ENCODE peak calls at places on chromosomes 16 and 17, in nine cellular contexts. O is AG09309; V is left ventricle myocardium inferior; A is fibroblast of mammary gland; I is AG04450; M is CD8-positive, alpha-beta T cell; N is BE2C; W is thoracic aorta; F is heart right ventricle. T is an unnamed sample.

GRCh38 chr16:2804728-2805127 is 6.5 kb downstream of the PRSS41 start:
- DNase-seq in F (no peak), O (no peak), N (no peak), W (no peak), I (no peak), A (no peak), V (no peak), M (no peak), T (no peak)

GRCh38 chr16:56667581-56668571 is at the start of gene MT1G:
- DNase-seq in W (no peak), F (peak), M (no peak), V (peak), O (no peak), N (peak), A (no peak), I (no peak), T (peak)

GRCh38 chr16:14486520-14487303 is 143.3 kb downstream of the PARN start:
- DNase-seq in V (peak), A (peak), N (peak), O (peak), M (no peak), W (peak), I (peak), F (peak), T (peak)

GRCh38 chr17:4583796-4584124 is 569 bp upstream of the SMTNL2 start:
- DNase-seq in M (no peak), V (no peak), O (no peak), W (no peak), I (no peak), A (no peak), F (peak), N (no peak), T (no peak)

GRCh38 chr16:46573008-46573833 is 48.0 kb downstream of the SHCBP1 start:
- DNase-seq in V (no peak), I (no peak), W (no peak), A (peak), F (no peak), M (no peak), O (no peak), N (no peak), T (peak)

GRCh38 chr17:34071891-34072420 is 183.1 kb upstream of the CCL2 start:
- DNase-seq in I (no peak), N (no peak), M (no peak), V (no peak), O (no peak), F (no peak), A (no peak), W (no peak), T (no peak)

GRCh38 chr16:67150833-67151396 is at the start of gene B3GNT9:
- DNase-seq in V (peak), N (peak), I (peak), M (no peak), O (no peak), W (no peak), F (peak), A (peak), T (peak)

GRCh38 chr16:66405057-66405783 is 21.9 kb upstream of the BEAN1 start:
- DNase-seq in W (no peak), V (no peak), I (no peak), A (no peak), O (no peak), N (no peak), M (no peak), F (no peak), T (no peak)

GRCh38 chr17:12107905-12108304 is 87.2 kb downstream of the MAP2K4 start:
- DNase-seq in O (no peak), I (no peak), A (peak), W (no peak), F (no peak), N (no peak), V (no peak), M (no peak), T (peak)

GRCh38 chr16:30649725-30650368 is 913 bp upstream of the PRR14 start:
- DNase-seq in A (no peak), V (no peak), I (no peak), M (no peak), W (no peak), O (no peak), F (no peak), N (no peak), T (peak)

GRCh38 chr16:56999409-57000270 is 10.3 kb downstream of the NLRC5 start:
- DNase-seq in A (no peak), V (no peak), O (no peak), I (no peak), F (no peak), W (no peak), N (no peak), M (no peak), T (no peak)

GRCh38 chr17:50396261-50397110 is 837 bp downstream of the LRRC59 start:
- DNase-seq in W (peak), N (peak), O (peak), F (peak), V (no peak), M (no peak), I (no peak), A (peak), T (peak)

GRCh38 chr16:52372313-52372712 is 174.6 kb downstream of the TOX3 start:
- DNase-seq in I (no peak), O (no peak), F (no peak), V (no peak), M (no peak), A (no peak), W (no peak), N (no peak), T (no peak)

GRCh38 chr17:45052052-45052772 is 780 bp upstream of the DCAKD start:
- DNase-seq in A (peak), W (no peak), O (no peak), M (peak), F (peak), I (no peak), V (no peak), N (peak), T (peak)

GRCh38 chr16:30740364-30741251 is 7.6 kb upstream of the PHKG2 start:
- DNase-seq in M (no peak), A (peak), N (no peak), O (peak), I (no peak), W (peak), V (peak), F (peak), T (peak)

GRCh38 chr16:2486645-2487516 is 12.0 kb downstream of the TBC1D24 start:
- DNase-seq in I (no peak), M (peak), O (no peak), F (no peak), V (peak), A (no peak), N (peak), W (no peak), T (no peak)

GRCh38 chr16:19601083-19601976 is 45.8 kb downstream of the VPS35L start:
- DNase-seq in N (peak), V (no peak), W (no peak), O (no peak), I (no peak), A (peak), M (no peak), F (no peak), T (peak)

GRCh38 chr17:13078591-13078990 is 60.8 kb upstream of the ELAC2 start:
- DNase-seq in A (no peak), I (no peak), F (no peak), M (no peak), V (no peak), N (no peak), W (no peak), O (no peak), T (no peak)

GRCh38 chr16:85605912-85606841 is 6.9 kb upstream of the GSE1 start:
- DNase-seq in F (no peak), M (no peak), A (no peak), V (no peak), N (no peak), W (no peak), O (no peak), I (no peak), T (no peak)

GRCh38 chr16:55389426-55390073 is 65.5 kb downstream of the IRX6 start:
- DNase-seq in W (no peak), F (peak), O (no peak), I (no peak), A (no peak), N (no peak), M (no peak), V (peak), T (no peak)

GRCh38 chr17:17236295-17237025 is 508 bp downstream of the FLCN start:
- DNase-seq in M (peak), V (no peak), O (no peak), W (no peak), A (peak), I (no peak), F (no peak), N (no peak), T (peak)

DNA sequence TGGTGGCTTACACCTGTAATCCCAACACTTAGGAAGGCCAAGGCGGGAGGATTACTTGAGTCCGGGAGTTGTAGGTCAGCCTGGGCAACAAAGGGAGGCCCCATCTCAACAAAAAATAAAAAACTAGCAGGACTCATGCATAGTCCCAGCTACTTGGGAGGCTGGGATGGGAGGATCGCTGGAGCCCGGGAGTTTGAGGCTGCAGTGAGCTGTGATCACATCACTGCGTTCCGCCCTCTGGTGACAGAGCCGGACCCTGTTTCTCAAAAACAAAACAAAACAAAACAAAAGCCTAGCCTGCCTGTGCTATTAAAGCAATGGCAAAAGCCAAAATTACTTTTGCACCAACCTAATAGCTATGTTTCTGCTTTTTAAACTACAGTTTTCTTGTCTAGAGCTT is 1.5 kb downstream of the FCSK start:
- DNase-seq in F (no peak), A (no peak), M (no peak), O (no peak), V (no peak), W (no peak), I (no peak), N (no peak), T (no peak)
- TF ChIP-seq CTCF in F (no peak), A (no peak), M (no peak), O (no peak), V (no peak), W (no peak), I (no peak), N (no peak), T (no peak)

GRCh38 chr17:51402881-51403280 is 142.5 kb downstream of the UTP18 start:
- DNase-seq in M (no peak), W (no peak), O (no peak), I (no peak), A (no peak), V (no peak), F (no peak), N (no peak), T (no peak)
- H3K4me3 ChIP-seq in M (no peak), W (no peak), O (no peak), I (no peak), A (no peak), V (no peak), F (no peak), N (no peak), T (no peak)

DNA sequence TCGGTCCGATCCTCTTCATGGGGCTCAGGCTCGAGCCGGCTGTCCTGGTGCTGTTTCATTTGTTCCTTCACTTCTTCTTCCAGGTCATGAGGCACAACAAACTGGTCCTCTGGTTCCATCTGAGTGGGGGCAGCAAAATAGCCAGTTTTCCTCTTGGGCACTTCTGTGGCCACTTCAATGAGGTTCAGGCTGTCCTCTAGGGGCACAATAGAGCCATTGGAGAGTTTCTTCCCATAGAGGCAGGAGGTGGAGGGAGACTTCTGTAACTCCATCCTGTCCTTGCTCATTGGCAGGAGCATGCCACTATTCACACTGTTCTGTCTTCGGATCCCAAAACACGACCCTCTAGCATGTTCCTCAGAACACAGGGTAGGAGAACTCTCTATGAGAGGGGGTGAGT is 22.9 kb downstream of the MARVELD3 start:
- DNase-seq in M (no peak), V (no peak), I (no peak), N (no peak), W (no peak), O (no peak), F (no peak), A (peak), T (no peak)
- TF ChIP-seq CTCF in M (no peak), V (peak), I (peak), N (peak), W (no peak), O (peak), F (no peak), A (peak), T (peak)

GRCh38 chr17:81386141-81386645 is 9.1 kb upstream of the BAHCC1 start:
- DNase-seq in V (no peak), W (no peak), O (no peak), N (no peak), I (no peak), F (no peak), A (no peak), M (no peak), T (no peak)
- H3K4me3 ChIP-seq in V (peak), W (peak), O (peak), N (peak), I (peak), F (peak), A (peak), M (no peak), T (peak)

T was measured in astrocyte of the spinal cord.